ENCODE peak calls at places on chromosomes 16 and 17, in six cellular contexts. One of them, this sample, is unnamed.

GRCh38 chr16:68370221-68370920 is 59.6 kb downstream of the PRMT7 start:
- DNase-seq in stomach: no peak
- DNase-seq in prostate gland: no peak
- DNase-seq in ovary: no peak
- DNase-seq in suprapubic skin: no peak
- DNase-seq in body of pancreas: no peak
- DNase-seq in this sample: no peak

GRCh38 chr16:4641306-4641687 is 16.7 kb downstream of the MGRN1 start:
- DNase-seq in suprapubic skin: no peak
- DNase-seq in ovary: no peak
- DNase-seq in stomach: no peak
- DNase-seq in prostate gland: no peak
- DNase-seq in body of pancreas: no peak
- DNase-seq in this sample: no peak

GRCh38 chr16:79767597-79768280 is 167.2 kb upstream of the MAF start:
- DNase-seq in suprapubic skin: no peak
- DNase-seq in prostate gland: peak; percentile 47
- DNase-seq in body of pancreas: peak; percentile 15
- DNase-seq in ovary: no peak
- DNase-seq in stomach: peak; percentile 40
- DNase-seq in this sample: no peak

GRCh38 chr17:72613411-72614292 is 478.8 kb downstream of the SLC39A11 start:
- DNase-seq in stomach: no peak
- DNase-seq in ovary: no peak
- DNase-seq in body of pancreas: no peak
- DNase-seq in prostate gland: no peak
- DNase-seq in suprapubic skin: no peak
- DNase-seq in this sample: no peak

GRCh38 chr16:59195242-59195641 is 461.1 kb upstream of the GOT2 start:
- DNase-seq in ovary: no peak
- DNase-seq in suprapubic skin: no peak
- DNase-seq in body of pancreas: no peak
- DNase-seq in stomach: no peak
- DNase-seq in prostate gland: no peak
- DNase-seq in this sample: no peak

GRCh38 chr16:31271621-31272190 is 11.9 kb downstream of the ITGAM start:
- DNase-seq in suprapubic skin: peak; percentile 45
- DNase-seq in stomach: no peak
- DNase-seq in ovary: no peak
- DNase-seq in prostate gland: no peak
- DNase-seq in body of pancreas: no peak
- DNase-seq in this sample: no peak

GRCh38 chr16:89388536-89388935 is 101.8 kb downstream of the ANKRD11 start:
- DNase-seq in ovary: no peak
- DNase-seq in suprapubic skin: no peak
- DNase-seq in prostate gland: no peak
- DNase-seq in stomach: no peak
- DNase-seq in body of pancreas: no peak
- DNase-seq in this sample: no peak

GRCh38 chr17:63543822-63544420 is 6.4 kb upstream of the DCAF7 start:
- DNase-seq in body of pancreas: no peak
- DNase-seq in suprapubic skin: no peak
- DNase-seq in ovary: peak; percentile 15
- DNase-seq in prostate gland: no peak
- DNase-seq in stomach: no peak
- DNase-seq in this sample: no peak

GRCh38 chr16:83390759-83391158 is 417.0 kb upstream of the HSBP1 start:
- DNase-seq in ovary: no peak
- DNase-seq in stomach: no peak
- DNase-seq in suprapubic skin: no peak
- DNase-seq in body of pancreas: no peak
- DNase-seq in prostate gland: no peak
- DNase-seq in this sample: no peak

GRCh38 chr17:3885271-3885670 is 7.6 kb downstream of the CAMKK1 start:
- DNase-seq in suprapubic skin: no peak
- DNase-seq in prostate gland: no peak
- DNase-seq in stomach: no peak
- DNase-seq in ovary: no peak
- DNase-seq in body of pancreas: no peak
- DNase-seq in this sample: no peak

GRCh38 chr17:81486174-81486810 is 26.3 kb downstream of the ACTG1 start:
- DNase-seq in ovary: no peak
- DNase-seq in body of pancreas: no peak
- DNase-seq in stomach: no peak
- DNase-seq in prostate gland: no peak
- DNase-seq in suprapubic skin: no peak
- DNase-seq in this sample: no peak

GRCh38 chr17:64781394-64781793 is 119.3 kb upstream of the SMURF2 start:
- DNase-seq in suprapubic skin: peak; percentile 91
- DNase-seq in prostate gland: peak; percentile 40
- DNase-seq in stomach: peak; percentile 67
- DNase-seq in body of pancreas: peak; percentile 44
- DNase-seq in ovary: peak; percentile 60
- DNase-seq in this sample: peak; percentile 82

GRCh38 chr17:66826856-66827255 is 8.1 kb upstream of the CACNG5 start:
- DNase-seq in ovary: no peak
- DNase-seq in prostate gland: no peak
- DNase-seq in body of pancreas: no peak
- DNase-seq in suprapubic skin: no peak
- DNase-seq in stomach: no peak
- DNase-seq in this sample: no peak

GRCh38 chr17:29524692-29525091 is 42.1 kb downstream of the ABHD15 start:
- DNase-seq in body of pancreas: no peak
- DNase-seq in ovary: no peak
- DNase-seq in stomach: no peak
- DNase-seq in prostate gland: no peak
- DNase-seq in suprapubic skin: no peak
- DNase-seq in this sample: no peak

GRCh38 chr17:63120406-63120805 is 154.4 kb downstream of the TANC2 start:
- DNase-seq in stomach: no peak
- DNase-seq in suprapubic skin: no peak
- DNase-seq in body of pancreas: no peak
- DNase-seq in ovary: no peak
- DNase-seq in prostate gland: no peak
- DNase-seq in this sample: no peak

GRCh38 chr16:68902376-68903345 is 59.3 kb downstream of the TANGO6 start:
- DNase-seq in suprapubic skin: peak; percentile 12
- DNase-seq in stomach: no peak
- DNase-seq in prostate gland: peak; percentile 56
- DNase-seq in ovary: no peak
- DNase-seq in body of pancreas: peak; percentile 67
- DNase-seq in this sample: no peak

GRCh38 chr16:31129568-31130335 is 5.8 kb downstream of the PRSS8 start:
- DNase-seq in stomach: no peak
- DNase-seq in body of pancreas: peak; percentile 51
- DNase-seq in suprapubic skin: no peak
- DNase-seq in ovary: peak; percentile 89
- DNase-seq in prostate gland: peak; percentile 32
- DNase-seq in this sample: peak; percentile 67

GRCh38 chr17:76398523-76399174 is 14.2 kb downstream of the SPHK1 start:
- DNase-seq in body of pancreas: no peak
- DNase-seq in suprapubic skin: no peak
- DNase-seq in stomach: no peak
- DNase-seq in prostate gland: no peak
- DNase-seq in ovary: peak; percentile 42
- DNase-seq in this sample: no peak

GRCh38 chr17:67276075-67276474 is 31.1 kb upstream of the HELZ start:
- DNase-seq in ovary: no peak
- DNase-seq in stomach: no peak
- DNase-seq in suprapubic skin: no peak
- DNase-seq in body of pancreas: no peak
- DNase-seq in prostate gland: no peak
- DNase-seq in this sample: no peak

GRCh38 chr16:65733706-65734105 is 611.8 kb upstream of the CDH11 start:
- DNase-seq in stomach: no peak
- DNase-seq in ovary: no peak
- DNase-seq in suprapubic skin: no peak
- DNase-seq in prostate gland: no peak
- DNase-seq in body of pancreas: no peak
- DNase-seq in this sample: no peak

GRCh38 chr16:80806957-80807356 is 2.6 kb upstream of the CDYL2 start:
- DNase-seq in body of pancreas: no peak
- DNase-seq in suprapubic skin: no peak
- DNase-seq in prostate gland: no peak
- DNase-seq in stomach: no peak
- DNase-seq in ovary: no peak
- DNase-seq in this sample: peak; percentile 22

GRCh38 chr17:9238340-9239259 is 217.3 kb downstream of the NTN1 start:
- DNase-seq in prostate gland: no peak
- DNase-seq in ovary: no peak
- DNase-seq in suprapubic skin: no peak
- DNase-seq in body of pancreas: no peak
- DNase-seq in stomach: no peak
- DNase-seq in this sample: no peak

GRCh38 chr17:77577491-77577890 is 381.0 kb upstream of the TNRC6C start:
- DNase-seq in stomach: no peak
- DNase-seq in suprapubic skin: peak; percentile 67
- DNase-seq in body of pancreas: no peak
- DNase-seq in prostate gland: no peak
- DNase-seq in ovary: no peak
- DNase-seq in this sample: no peak

GRCh38 chr17:57900991-57901743 is 51.3 kb upstream of the MRPS23 start:
- DNase-seq in suprapubic skin: no peak
- DNase-seq in prostate gland: peak; percentile 95
- DNase-seq in ovary: no peak
- DNase-seq in body of pancreas: peak; percentile 82
- DNase-seq in stomach: peak; percentile 75
- DNase-seq in this sample: no peak

GRCh38 chr17:57899822-57900221 is 50.0 kb upstream of the MRPS23 start:
- DNase-seq in body of pancreas: peak; percentile 82
- DNase-seq in prostate gland: peak; percentile 68
- DNase-seq in stomach: peak; percentile 83
- DNase-seq in ovary: no peak
- DNase-seq in suprapubic skin: no peak
- DNase-seq in this sample: no peak

GRCh38 chr17:57902117-57902799 is 52.4 kb upstream of the MRPS23 start:
- DNase-seq in suprapubic skin: no peak
- DNase-seq in body of pancreas: no peak
- DNase-seq in ovary: no peak
- DNase-seq in prostate gland: no peak
- DNase-seq in stomach: no peak
- DNase-seq in this sample: no peak

GRCh38 chr17:57898487-57899311 is 48.9 kb upstream of the MRPS23 start:
- DNase-seq in stomach: peak; percentile 72
- DNase-seq in body of pancreas: peak; percentile 71
- DNase-seq in suprapubic skin: no peak
- DNase-seq in prostate gland: peak; percentile 51
- DNase-seq in ovary: peak; percentile 71
- DNase-seq in this sample: peak; percentile 92

DNA sequence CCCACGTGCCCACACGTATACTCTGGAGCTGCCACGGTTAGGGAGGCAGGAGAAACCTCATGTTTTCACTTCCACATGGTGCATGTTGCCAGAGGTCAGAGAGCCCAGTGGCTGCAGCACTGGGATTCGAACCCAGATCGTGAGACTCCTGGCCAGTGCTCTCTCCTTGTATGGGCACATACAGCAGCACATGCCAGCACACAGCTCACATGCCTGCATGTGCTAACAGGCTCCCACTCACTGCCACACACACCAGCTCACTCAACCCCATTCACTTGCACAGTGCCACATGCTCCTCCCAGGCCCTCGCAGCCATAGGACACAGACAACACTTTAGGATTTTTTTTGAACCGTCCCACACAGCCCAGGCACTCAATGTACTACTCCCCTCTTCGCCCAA is 49.5 kb upstream of the MRPS23 start:
- DNase-seq in suprapubic skin: no peak
- DNase-seq in stomach: no peak
- DNase-seq in body of pancreas: peak; percentile 17
- DNase-seq in ovary: no peak
- DNase-seq in prostate gland: no peak
- DNase-seq in this sample: peak; percentile 65
- H3K4me1 ChIP-seq in suprapubic skin: peaks cover 83% of the 10 kb centered on the region
- H3K4me1 ChIP-seq in stomach: peaks cover 84% of the 10 kb centered on the region
- H3K4me1 ChIP-seq in body of pancreas: peaks cover 82% of the 10 kb centered on the region
- H3K4me1 ChIP-seq in ovary: peaks cover 31% of the 10 kb centered on the region
- H3K4me1 ChIP-seq in prostate gland: peaks cover 55% of the 10 kb centered on the region
- H3K4me1 ChIP-seq in this sample: peaks cover 78% of the 10 kb centered on the region

DNA sequence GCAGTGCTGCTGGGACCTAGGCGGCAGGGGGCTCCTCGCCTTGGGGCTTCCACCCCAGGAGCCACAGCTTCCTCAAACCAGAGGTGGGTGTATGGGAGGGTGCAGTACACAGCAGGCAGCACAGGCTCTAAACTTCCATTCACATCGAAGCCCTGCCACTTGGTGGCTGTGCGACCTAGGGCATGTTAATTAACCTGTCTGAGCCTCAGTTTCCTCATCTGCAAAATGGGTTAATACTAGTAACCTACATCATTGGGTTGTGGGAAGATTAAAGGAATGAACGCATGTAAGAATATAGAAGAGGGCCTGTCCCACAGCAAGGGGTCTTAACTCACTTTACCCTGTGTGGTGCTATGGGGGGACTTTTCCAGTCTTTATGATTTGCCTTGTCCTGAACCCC is 26.8 kb upstream of the LHX1 start:
- DNase-seq in prostate gland: no peak
- DNase-seq in ovary: no peak
- DNase-seq in stomach: no peak
- DNase-seq in body of pancreas: no peak
- DNase-seq in suprapubic skin: no peak
- DNase-seq in this sample: no peak
- TF ChIP-seq POLR2A in prostate gland: no peak
- TF ChIP-seq POLR2A in ovary: no peak
- TF ChIP-seq POLR2A in stomach: no peak
- TF ChIP-seq POLR2A in body of pancreas: no peak
- TF ChIP-seq POLR2A in suprapubic skin: no peak
- TF ChIP-seq POLR2A in this sample: no peak

DNA sequence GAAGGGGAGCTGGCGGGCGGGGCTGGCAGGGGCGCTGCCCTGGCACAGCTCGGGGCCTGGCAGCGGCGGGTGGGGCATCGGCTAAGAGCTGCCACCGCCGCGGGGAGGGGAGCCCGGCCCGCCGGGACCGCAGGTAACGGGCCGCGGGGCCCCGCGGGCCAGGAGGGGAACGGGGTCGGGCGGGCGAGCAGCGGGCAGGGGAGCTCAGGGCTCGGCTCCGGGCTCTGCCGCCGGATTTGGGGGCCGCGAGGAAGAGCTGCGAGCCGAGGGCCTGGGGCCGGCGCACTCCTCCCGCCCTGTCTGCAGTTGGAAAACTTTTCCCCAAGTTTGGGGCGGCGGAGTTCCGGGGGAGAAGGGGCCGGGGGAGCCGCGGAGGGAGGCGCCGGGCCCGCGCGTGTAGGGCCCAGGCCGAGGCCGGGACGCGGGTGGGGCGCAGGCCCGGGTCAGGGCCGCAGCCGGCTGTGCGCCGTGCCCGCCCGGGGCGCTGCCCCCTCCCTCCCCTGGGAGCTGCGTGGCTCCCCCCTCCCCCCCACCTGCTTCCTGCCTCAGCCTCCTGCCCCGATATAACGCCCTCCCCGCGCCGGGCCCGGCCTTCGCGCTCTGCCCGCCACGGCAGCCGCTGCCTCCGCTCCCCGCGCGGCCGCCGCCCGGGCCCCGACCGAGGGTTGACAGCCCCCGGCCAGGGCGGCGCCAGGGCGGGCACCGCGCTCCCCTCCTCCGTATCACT is 754 bp downstream of the HIC1 start:
- DNase-seq in body of pancreas: no peak
- DNase-seq in ovary: peak; percentile 77
- DNase-seq in suprapubic skin: no peak
- DNase-seq in prostate gland: no peak
- DNase-seq in stomach: no peak
- DNase-seq in this sample: peak; percentile 73
- H3K4me1 ChIP-seq in body of pancreas: peaks cover 65% of the 10 kb centered on the region
- H3K4me1 ChIP-seq in ovary: peaks cover 9% of the 10 kb centered on the region
- H3K4me1 ChIP-seq in suprapubic skin: peaks cover 87% of the 10 kb centered on the region
- H3K4me1 ChIP-seq in prostate gland: peaks cover 4% of the 10 kb centered on the region
- H3K4me1 ChIP-seq in stomach: peaks cover 75% of the 10 kb centered on the region
- H3K4me1 ChIP-seq in this sample: peaks cover 56% of the 10 kb centered on the region

GRCh38 chr17:48547839-48548686 is 3.2 kb upstream of the HOXB2 start:
- DNase-seq in body of pancreas: no peak
- DNase-seq in suprapubic skin: no peak
- DNase-seq in ovary: no peak
- DNase-seq in stomach: no peak
- DNase-seq in prostate gland: no peak
- DNase-seq in this sample: no peak
- TF ChIP-seq POLR2A in body of pancreas: no peak
- TF ChIP-seq POLR2A in suprapubic skin: no peak
- TF ChIP-seq POLR2A in ovary: no peak
- TF ChIP-seq POLR2A in stomach: no peak
- TF ChIP-seq POLR2A in prostate gland: no peak
- TF ChIP-seq POLR2A in this sample: no peak

This sample was measured in heart left ventricle.